ENCODE peak calls at places on chromosome 18, in eight cellular contexts. W is endothelial cell, J is adrenal gland, P is AG04450, I is tibial artery, S is HCT116, X is prostate gland, G is HFF-Myc. E is an unnamed sample.

GRCh38 chr18:8176105-8176504 is 433.1 kb upstream of the RAB12 start:
- DNase-seq in I (no peak), P (no peak), G (no peak), X (no peak), W (no peak), J (no peak), S (no peak), E (no peak)

GRCh38 chr18:2857491-2858063 is 10.8 kb downstream of the EMILIN2 start:
- DNase-seq in J (peak; percentile 89), P (no peak), X (no peak), G (no peak), I (peak; percentile 93), W (no peak), S (no peak), E (no peak)

GRCh38 chr18:38493991-38494559 is 928.5 kb upstream of the CELF4 start:
- DNase-seq in I (no peak), S (no peak), J (no peak), X (no peak), W (no peak), G (no peak), P (no peak), E (peak; percentile 2)

GRCh38 chr18:31398191-31398590 is 21.6 kb downstream of the DSG4 start:
- DNase-seq in J (no peak), P (no peak), X (no peak), I (no peak), S (no peak), G (no peak), W (no peak), E (no peak)

GRCh38 chr18:25077933-25078707 is 273.8 kb downstream of the ZNF521 start:
- DNase-seq in G (no peak), J (no peak), S (no peak), X (no peak), I (no peak), P (no peak), W (no peak), E (no peak)

GRCh38 chr18:35029770-35030169 is 11.4 kb upstream of the MAPRE2 start:
- DNase-seq in J (no peak), X (no peak), I (no peak), W (no peak), S (no peak), G (no peak), P (no peak), E (no peak)

GRCh38 chr18:64982414-64983096 is 768.3 kb upstream of the CDH7 start:
- DNase-seq in J (no peak), G (no peak), P (no peak), S (no peak), X (no peak), I (no peak), W (no peak), E (no peak)

GRCh38 chr18:3529597-3529996 is 79.6 kb downstream of the TGIF1 start:
- DNase-seq in X (no peak), S (no peak), G (no peak), P (no peak), W (no peak), I (no peak), J (no peak), E (no peak)

GRCh38 chr18:62987035-62987830 is 271.9 kb downstream of the PHLPP1 start:
- DNase-seq in W (no peak), P (no peak), I (no peak), J (no peak), G (no peak), X (no peak), S (no peak), E (no peak)

GRCh38 chr18:10101729-10102128 is 187.9 kb downstream of the VAPA start:
- DNase-seq in S (no peak), X (no peak), I (no peak), P (no peak), W (no peak), G (no peak), J (no peak), E (no peak)

GRCh38 chr18:23377669-23378469 is 75.2 kb upstream of the RIOK3 start:
- DNase-seq in G (peak; percentile 61), I (no peak), P (peak; percentile 54), X (no peak), W (no peak), S (peak; percentile 26), J (peak; percentile 36), E (no peak)

GRCh38 chr18:23532848-23533247 is 29.5 kb downstream of the RMC1 start:
- DNase-seq in J (no peak), W (no peak), S (no peak), G (no peak), I (no peak), X (no peak), P (no peak), E (no peak)

GRCh38 chr18:58671941-58672565 is 788 bp downstream of the MALT1 start:
- DNase-seq in X (peak; percentile 28), P (no peak), I (no peak), S (no peak), G (no peak), W (no peak), J (peak; percentile 50), E (peak; percentile 51)

DNA sequence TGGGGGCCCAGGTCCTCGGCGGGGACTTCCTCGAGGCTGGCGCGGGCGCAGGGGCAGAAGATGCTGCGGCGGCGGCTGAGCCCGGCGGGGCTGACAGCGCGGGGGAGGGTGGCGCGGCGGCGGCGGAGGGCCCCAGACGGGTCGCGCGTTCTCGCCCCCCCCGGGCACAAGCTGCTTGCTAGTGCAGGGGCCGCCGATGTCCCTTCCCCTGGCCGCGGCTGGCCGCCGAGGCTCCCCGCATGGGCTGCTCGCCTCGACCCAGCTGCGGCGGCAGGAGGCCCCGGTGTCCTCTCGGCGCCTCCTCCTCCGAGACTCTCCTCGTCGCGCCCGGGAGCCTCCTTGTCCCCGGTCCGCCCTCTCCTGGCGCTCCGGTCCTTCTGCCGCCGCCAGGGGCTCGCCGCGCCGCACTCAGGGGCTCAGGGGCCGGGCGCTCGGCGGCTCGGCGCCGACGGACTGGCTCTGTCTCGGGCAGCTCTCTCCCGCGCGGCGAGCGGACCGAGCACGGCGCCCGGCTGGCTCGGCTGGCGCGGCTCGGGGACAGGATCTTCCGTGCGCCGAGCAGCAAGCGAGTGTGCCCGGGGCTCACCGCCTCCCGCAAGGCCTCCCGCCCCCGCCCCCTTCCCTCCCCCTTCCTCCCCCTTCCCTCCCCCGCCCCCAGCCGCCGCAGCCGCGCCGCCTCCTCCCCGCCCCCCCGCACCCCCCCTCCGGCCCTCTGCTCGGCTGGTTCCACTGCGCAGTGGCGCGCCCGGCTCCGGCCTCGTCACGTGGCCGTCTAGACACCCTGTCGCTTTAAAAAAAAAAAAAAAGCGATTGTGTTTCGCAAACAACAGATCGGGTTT is 902 bp upstream of the SMAD7 start:
- DNase-seq in W (peak; percentile 70), G (no peak), I (peak; percentile 88), X (peak; percentile 85), P (no peak), J (peak; percentile 90), S (no peak), E (peak; percentile 77)
- TF ChIP-seq CTCF in W (peak; percentile 16), G (no peak), I (no peak), X (peak; percentile 35), P (peak; percentile 20), J (peak; percentile 44), S (no peak), E (no peak)

GRCh38 chr18:74818776-74819175 is 221.1 kb downstream of the ZNF407 start:
- DNase-seq in I (no peak), P (no peak), G (no peak), J (no peak), W (no peak), S (no peak), X (no peak), E (no peak)

GRCh38 chr18:74825460-74825859 is 227.8 kb downstream of the ZNF407 start:
- DNase-seq in G (no peak), J (no peak), I (no peak), S (no peak), W (no peak), X (no peak), P (no peak), E (no peak)

GRCh38 chr18:74817576-74817975 is 219.9 kb downstream of the ZNF407 start:
- DNase-seq in X (no peak), W (no peak), G (no peak), S (no peak), P (no peak), I (no peak), J (no peak), E (no peak)

GRCh38 chr18:74820160-74820780 is 222.6 kb downstream of the ZNF407 start:
- DNase-seq in X (no peak), G (no peak), P (no peak), J (no peak), I (no peak), W (no peak), S (no peak), E (no peak)

GRCh38 chr18:74819433-74820059 is 221.9 kb downstream of the ZNF407 start:
- DNase-seq in I (no peak), P (no peak), S (no peak), W (peak; percentile 22), G (no peak), J (no peak), X (no peak), E (peak; percentile 26)
- TF ChIP-seq CTCF in I (no peak), P (peak; percentile 43), S (peak; percentile 98), W (peak; percentile 42), G (peak; percentile 70), J (no peak), X (no peak), E (peak; percentile 25)

GRCh38 chr18:68841301-68841700 is 43.4 kb downstream of the CCDC102B start:
- DNase-seq in I (no peak), W (no peak), J (no peak), P (peak; percentile 8), S (no peak), G (no peak), X (no peak), E (no peak)

GRCh38 chr18:68840554-68841263 is 42.8 kb downstream of the CCDC102B start:
- DNase-seq in S (peak; percentile 23), G (peak; percentile 88), X (no peak), P (peak; percentile 80), W (no peak), I (peak; percentile 65), J (peak; percentile 47), E (no peak)

GRCh38 chr18:68847219-68847860 is 49.5 kb downstream of the CCDC102B start:
- DNase-seq in S (peak; percentile 19), I (no peak), W (no peak), J (no peak), P (peak; percentile 11), X (no peak), G (no peak), E (no peak)

GRCh38 chr18:68839701-68840100 is 41.8 kb downstream of the CCDC102B start:
- DNase-seq in P (no peak), I (no peak), G (no peak), S (no peak), J (no peak), X (no peak), W (no peak), E (no peak)

GRCh38 chr18:68843467-68844089 is 45.7 kb downstream of the CCDC102B start:
- DNase-seq in I (no peak), P (no peak), X (no peak), S (no peak), J (no peak), W (no peak), G (no peak), E (no peak)
- TF ChIP-seq CTCF in I (no peak), P (peak; percentile 44), X (no peak), S (peak; percentile 34), J (no peak), W (no peak), G (peak; percentile 9), E (no peak)

GRCh38 chr18:45738660-45739059 is 14.7 kb downstream of the SLC14A1 start:
- DNase-seq in W (no peak), I (no peak), P (no peak), X (no peak), G (no peak), J (no peak), S (no peak), E (no peak)
- TF ChIP-seq CTCF in W (no peak), I (no peak), P (peak; percentile 13), X (no peak), G (no peak), J (no peak), S (peak; percentile 20), E (no peak)

E was measured in activated CD8-positive, alpha-beta T cell treated with anti-CD3 and anti-CD28 coated beads for 36 hours.